ENCODE peak calls at places on chromosome 20, in nine cellular contexts. E is iPS-NIHi11, G is EL, J is hippocampal formation, W is T-helper 17 cell, F is bronchial epithelial cell, M is nephron progenitor cell, Z is uterus, X is NCI-H1105. N is an unnamed sample.

GRCh38 chr20:7938058-7938457 is 2.2 kb downstream of the HAO1 start:
- DNase-seq in E (no peak), G (no peak), J (no peak), W (no peak), F (peak), M (no peak), Z (no peak), X (no peak), N (no peak)

GRCh38 chr20:34427784-34428183 is 64.7 kb downstream of the ITCH start:
- DNase-seq in E (no peak), G (no peak), J (no peak), W (no peak), F (no peak), M (no peak), Z (no peak), X (no peak), N (no peak)

GRCh38 chr20:21105429-21106170 is 558 bp downstream of the LINC00237 start:
- DNase-seq in E (peak), G (peak), J (no peak), W (no peak), F (no peak), M (peak), Z (no peak), X (no peak), N (no peak)

GRCh38 chr20:47540443-47541354 is 39.0 kb downstream of the NCOA3 start:
- DNase-seq in E (no peak), G (no peak), J (no peak), W (no peak), F (no peak), M (no peak), Z (no peak), X (no peak), N (no peak)

GRCh38 chr20:47956261-47956995 is 171.1 kb upstream of the SULF2 start:
- DNase-seq in E (no peak), G (no peak), J (no peak), W (no peak), F (no peak), M (no peak), Z (no peak), X (no peak), N (no peak)

GRCh38 chr20:58737198-58737597 is 44.6 kb downstream of the NPEPL1 start:
- DNase-seq in E (no peak), G (no peak), J (no peak), W (no peak), F (no peak), M (no peak), Z (no peak), X (no peak), N (no peak)

GRCh38 chr20:17682889-17683198 is 802 bp upstream of the RRBP1 start:
- DNase-seq in E (no peak), G (no peak), J (no peak), W (no peak), F (no peak), M (no peak), Z (no peak), X (no peak), N (no peak)

GRCh38 chr20:58700121-58700780 is 7.7 kb downstream of the NPEPL1 start:
- DNase-seq in E (no peak), G (no peak), J (no peak), W (no peak), F (no peak), M (no peak), Z (no peak), X (no peak), N (no peak)

GRCh38 chr20:15076785-15077184 is 739.4 kb upstream of the FLRT3 start:
- DNase-seq in E (no peak), G (no peak), J (no peak), W (no peak), F (no peak), M (no peak), Z (no peak), X (peak), N (no peak)

GRCh38 chr20:25551413-25552210 is 33.7 kb downstream of the NINL start:
- DNase-seq in E (no peak), G (no peak), J (no peak), W (no peak), F (no peak), M (no peak), Z (no peak), X (no peak), N (no peak)

GRCh38 chr20:40319741-40320499 is 369.1 kb downstream of the MAFB start:
- DNase-seq in E (no peak), G (no peak), J (no peak), W (no peak), F (no peak), M (no peak), Z (no peak), X (no peak), N (no peak)

GRCh38 chr20:8837396-8837795 is 231.5 kb upstream of the PLCB4 start:
- DNase-seq in E (no peak), G (peak), J (no peak), W (no peak), F (peak), M (no peak), Z (no peak), X (no peak), N (no peak)

GRCh38 chr20:50982372-50982771 is 23.8 kb downstream of the MOCS3 start:
- DNase-seq in E (no peak), G (peak), J (no peak), W (no peak), F (peak), M (no peak), Z (no peak), X (peak), N (no peak)

GRCh38 chr20:51054233-51054632 is 31.3 kb upstream of the KCNG1 start:
- DNase-seq in E (no peak), G (no peak), J (no peak), W (no peak), F (no peak), M (no peak), Z (no peak), X (no peak), N (no peak)

GRCh38 chr20:32356935-32357868 is 929 bp upstream of the ASXL1 start:
- DNase-seq in E (peak), G (peak), J (no peak), W (no peak), F (peak), M (peak), Z (peak), X (no peak), N (no peak)

GRCh38 chr20:18042211-18042610 is 15.5 kb downstream of the OVOL2 start:
- DNase-seq in E (no peak), G (no peak), J (no peak), W (no peak), F (no peak), M (no peak), Z (no peak), X (no peak), N (no peak)

GRCh38 chr20:8143474-8143873 is 11.4 kb downstream of the PLCB1 start:
- DNase-seq in E (no peak), G (no peak), J (no peak), W (no peak), F (no peak), M (no peak), Z (no peak), X (no peak), N (no peak)

GRCh38 chr20:37392441-37393195 is 46.7 kb downstream of the SRC start:
- DNase-seq in E (peak), G (no peak), J (no peak), W (no peak), F (no peak), M (no peak), Z (no peak), X (no peak), N (no peak)

GRCh38 chr20:4130404-4131189 is 115.2 kb upstream of the RNF24 start:
- DNase-seq in E (no peak), G (peak), J (no peak), W (no peak), F (peak), M (no peak), Z (no peak), X (no peak), N (no peak)

GRCh38 chr20:1150218-1150617 is 31.8 kb downstream of the PSMF1 start:
- DNase-seq in E (no peak), G (no peak), J (no peak), W (no peak), F (peak), M (no peak), Z (no peak), X (no peak), N (no peak)

GRCh38 chr20:21698494-21699215 is 6.8 kb upstream of the PAX1 start:
- DNase-seq in E (no peak), G (no peak), J (no peak), W (no peak), F (no peak), M (no peak), Z (no peak), X (no peak), N (no peak)

GRCh38 chr20:36481380-36482043 is 59.8 kb upstream of the MYL9 start:
- DNase-seq in E (no peak), G (no peak), J (no peak), W (no peak), F (no peak), M (no peak), Z (no peak), X (no peak), N (no peak)

GRCh38 chr20:1509237-1509636 is 18.0 kb upstream of the SIRPB2 start:
- DNase-seq in E (peak), G (peak), J (peak), W (no peak), F (peak), M (no peak), Z (no peak), X (peak), N (no peak)

GRCh38 chr20:61719691-61720347 is 345.9 kb downstream of the TAF4 start:
- DNase-seq in E (no peak), G (no peak), J (no peak), W (no peak), F (no peak), M (no peak), Z (no peak), X (no peak), N (no peak)

GRCh38 chr20:2798814-2799213 is 1.6 kb downstream of the CPXM1 start:
- DNase-seq in E (peak), G (no peak), J (no peak), W (no peak), F (peak), M (peak), Z (no peak), X (no peak), N (no peak)

GRCh38 chr20:63074182-63074581 is 67.4 kb upstream of the BHLHE23 start:
- DNase-seq in E (no peak), G (no peak), J (no peak), W (no peak), F (no peak), M (no peak), Z (no peak), X (no peak), N (no peak)

GRCh38 chr20:37881601-37882343 is 21.2 kb upstream of the VSTM2L start:
- DNase-seq in E (no peak), G (no peak), J (no peak), W (no peak), F (no peak), M (no peak), Z (no peak), X (no peak), N (no peak)

GRCh38 chr20:38625896-38626295 is 24.3 kb downstream of the ARHGAP40 start:
- DNase-seq in E (no peak), G (no peak), J (no peak), W (no peak), F (no peak), M (no peak), Z (no peak), X (no peak), N (no peak)

GRCh38 chr20:62342910-62343309 is 24.2 kb downstream of the LAMA5 start:
- DNase-seq in E (no peak), G (no peak), J (no peak), W (no peak), F (no peak), M (no peak), Z (no peak), X (no peak), N (no peak)

GRCh38 chr20:24769878-24770627 is 179.0 kb upstream of the CST7 start:
- DNase-seq in E (no peak), G (no peak), J (no peak), W (no peak), F (no peak), M (no peak), Z (no peak), X (no peak), N (no peak)

GRCh38 chr20:11901127-11901526 is 16.6 kb upstream of the BTBD3 start:
- DNase-seq in E (no peak), G (peak), J (no peak), W (no peak), F (peak), M (no peak), Z (no peak), X (no peak), N (no peak)

GRCh38 chr20:13788167-13788834 is 3.5 kb downstream of the NDUFAF5 start:
- DNase-seq in E (peak), G (peak), J (peak), W (no peak), F (peak), M (peak), Z (no peak), X (peak), N (peak)

N was measured in GM12892.